ENCODE peak calls at places on chromosomes 4 and X, in five cellular contexts. H, M, P, C and W are unnamed samples.

GRCh38 chrX:22397566-22397965 is 124.9 kb downstream of the CBLL2 start:
- DNase-seq in P (no peak), H (no peak), C (no peak), M (no peak), W (no peak)

GRCh38 chr4:2565533-2565932 is 29.1 kb downstream of the FAM193A start:
- DNase-seq in C (no peak), P (no peak), M (no peak), H (no peak), W (no peak)

GRCh38 chrX:14697453-14697852 is 168.1 kb downstream of the GLRA2 start:
- DNase-seq in C (no peak), M (peak), P (no peak), H (peak), W (peak)

GRCh38 chr4:25608644-25609043 is 47.0 kb upstream of the SLC34A2 start:
- DNase-seq in H (no peak), M (no peak), P (no peak), C (no peak), W (no peak)

GRCh38 chr4:123096038-123096437 is 173.6 kb upstream of the NUDT6 start:
- DNase-seq in M (no peak), H (no peak), C (no peak), P (no peak), W (peak)

GRCh38 chr4:94536049-94536448 is 84.3 kb downstream of the PDLIM5 start:
- DNase-seq in P (no peak), C (no peak), H (no peak), M (no peak), W (no peak)

GRCh38 chrX:120562569-120562926 is 1.8 kb upstream of the CUL4B start:
- DNase-seq in M (no peak), P (no peak), H (no peak), C (no peak), W (no peak)

GRCh38 chr4:173415885-173416658 is 17.2 kb upstream of the SCRG1 start:
- DNase-seq in P (peak), H (no peak), M (peak), C (peak), W (peak)

GRCh38 chr4:151948351-151949016 is 187.7 kb upstream of the GATB start:
- DNase-seq in H (no peak), C (no peak), M (no peak), P (no peak), W (no peak)

GRCh38 chr4:742742-743311 is 37.2 kb downstream of the PCGF3 start:
- DNase-seq in P (peak), H (peak), C (peak), M (peak), W (peak)

GRCh38 chr4:111618908-111619307 is 526.3 kb upstream of the FAM241A start:
- DNase-seq in M (no peak), H (no peak), C (no peak), P (no peak), W (no peak)

GRCh38 chr4:30429813-30430466 is 290.2 kb upstream of the PCDH7 start:
- DNase-seq in P (no peak), H (no peak), C (no peak), M (no peak), W (no peak)

GRCh38 chr4:5100336-5100735 is 49.1 kb downstream of the STK32B start:
- DNase-seq in H (no peak), C (no peak), M (no peak), P (no peak), W (no peak)

GRCh38 chrX:109384569-109385174 is 97.2 kb downstream of the GUCY2F start:
- DNase-seq in H (no peak), P (no peak), M (no peak), C (no peak), W (no peak)

GRCh38 chr4:38860788-38861424 is 4.3 kb upstream of the TLR6 start:
- DNase-seq in H (peak), C (no peak), M (peak), P (peak), W (peak)

GRCh38 chr4:173410106-173410505 is 11.2 kb upstream of the SCRG1 start:
- DNase-seq in C (no peak), M (no peak), P (no peak), H (no peak), W (no peak)

DNA sequence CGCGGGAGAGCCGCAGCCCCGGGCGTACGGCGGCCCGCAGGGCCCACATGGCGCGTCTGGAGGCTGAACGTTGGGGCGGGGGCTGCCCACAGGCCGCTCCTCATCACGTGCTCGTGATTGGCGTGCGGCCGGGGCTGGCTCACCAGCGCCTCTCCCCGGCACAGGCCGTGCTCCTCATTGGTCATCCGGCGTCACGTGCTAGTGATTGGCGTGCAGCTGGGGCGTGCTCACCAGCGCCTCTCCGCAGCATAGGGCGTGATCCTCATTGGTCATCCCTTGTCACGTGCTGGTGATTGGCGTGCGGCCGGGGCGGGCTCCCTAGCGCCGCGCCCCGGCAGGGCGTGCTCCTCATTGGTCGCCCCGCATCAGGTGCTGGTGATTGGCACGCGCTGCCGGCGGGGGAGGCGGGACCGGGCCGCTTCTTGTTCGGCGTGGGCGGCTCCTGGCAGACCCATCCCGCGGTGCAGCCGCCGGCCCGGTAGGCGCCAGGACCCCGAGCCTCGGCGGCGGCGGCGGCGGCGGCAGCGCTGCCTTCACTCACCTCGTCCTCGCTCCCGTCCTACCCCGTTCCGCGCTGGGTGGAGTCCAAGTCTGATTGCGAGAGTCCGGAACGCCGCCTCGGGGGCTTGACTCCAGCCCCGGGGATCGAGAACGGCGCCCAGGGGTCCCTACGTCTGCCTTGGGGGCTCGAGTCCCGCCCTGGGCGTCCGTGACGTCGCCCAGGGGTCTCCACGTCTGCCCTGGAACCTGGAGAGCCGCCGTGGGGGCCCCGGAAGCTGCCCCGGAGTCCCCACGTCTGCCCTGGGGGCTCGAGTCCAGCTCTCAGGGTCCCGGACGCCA is at the start of gene GTPBP6:
- DNase-seq in C (peak), M (peak), H (peak), P (peak), W (peak)
- TF ChIP-seq POLR2AphosphoS5 in C (no peak), M (peak), H (peak), P (peak), W (peak)

GRCh38 chr4:186934255-186934654 is 210.6 kb upstream of the FAT1 start:
- DNase-seq in H (no peak), P (no peak), M (no peak), C (no peak), W (no peak)

GRCh38 chr4:186936496-186937375 is 213.1 kb upstream of the FAT1 start:
- DNase-seq in P (no peak), C (no peak), H (no peak), M (no peak), W (no peak)

GRCh38 chr4:186932631-186933150 is 209.0 kb upstream of the FAT1 start:
- DNase-seq in M (no peak), C (no peak), H (no peak), P (no peak), W (no peak)

GRCh38 chr4:186934841-186935443 is 211.3 kb upstream of the FAT1 start:
- DNase-seq in C (no peak), M (no peak), P (no peak), H (no peak), W (no peak)

GRCh38 chr4:186935881-186936280 is 212.2 kb upstream of the FAT1 start:
- DNase-seq in P (no peak), H (no peak), C (no peak), M (no peak), W (no peak)
- H3K27ac ChIP-seq in P (no peak), H (no peak), C (no peak), M (peak), W (no peak)

DNA sequence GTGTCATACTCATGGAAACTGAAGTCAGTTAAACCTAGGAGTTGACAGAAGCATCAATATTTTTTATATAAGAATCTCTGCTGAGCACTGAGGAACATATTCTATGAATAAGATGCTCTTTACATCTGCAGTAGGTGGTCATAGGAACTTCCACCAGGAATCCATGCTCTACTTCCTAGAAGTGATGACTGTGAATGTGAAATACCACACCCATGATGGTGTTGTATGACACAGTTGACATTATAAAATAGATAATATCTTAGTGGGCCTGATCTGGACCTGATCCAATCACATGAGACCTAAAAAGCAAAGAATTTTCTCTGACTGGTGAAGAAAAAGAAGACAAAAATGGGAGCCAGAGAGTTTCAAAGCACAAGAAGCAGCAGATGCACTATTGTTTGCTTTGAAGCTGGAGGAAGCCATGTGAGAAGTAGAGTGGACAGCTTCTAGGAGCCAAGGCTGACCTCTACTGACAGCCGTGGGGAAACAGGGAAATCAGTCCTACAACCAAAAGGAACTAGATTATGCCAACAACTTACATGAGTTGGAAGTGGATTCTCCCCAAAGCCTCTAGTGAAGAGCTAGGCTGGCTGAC is 68.6 kb upstream of the HS3ST1 start:
- DNase-seq in M (no peak), P (no peak), H (no peak), C (no peak), W (peak)
- TF ChIP-seq CTCF in M (no peak), P (no peak), H (no peak), C (no peak), W (peak)

GRCh38 chrX:123601437-123601836 is 131.4 kb downstream of the THOC2 start:
- DNase-seq in P (no peak), H (no peak), M (no peak), C (no peak), W (no peak)
- TF ChIP-seq POLR2AphosphoS5 in P (no peak), H (no peak), M (no peak), C (no peak), W (no peak)

DNA sequence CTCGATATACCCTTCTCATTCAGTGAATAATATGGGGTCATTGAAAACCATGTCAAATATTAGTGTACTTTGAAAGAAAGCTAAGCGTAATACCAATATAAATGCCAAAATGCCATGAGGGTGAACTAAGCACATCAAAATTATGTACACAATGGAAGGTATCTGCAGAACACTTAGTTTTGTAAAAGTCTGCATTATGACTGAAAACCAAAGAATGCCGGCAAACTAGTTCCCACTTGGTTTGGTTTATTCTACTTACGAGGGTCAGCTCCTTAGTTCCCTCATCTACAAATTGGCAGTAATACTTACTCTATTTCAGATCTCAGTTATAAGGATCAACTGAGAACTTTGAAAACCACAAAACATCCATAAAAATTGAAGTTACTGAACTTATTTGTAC is 27.3 kb downstream of the RPS6KA6 start:
- DNase-seq in C (no peak), H (no peak), P (no peak), M (no peak), W (no peak)
- H3K27ac ChIP-seq in C (no peak), H (no peak), P (no peak), M (no peak), W (no peak)

DNA sequence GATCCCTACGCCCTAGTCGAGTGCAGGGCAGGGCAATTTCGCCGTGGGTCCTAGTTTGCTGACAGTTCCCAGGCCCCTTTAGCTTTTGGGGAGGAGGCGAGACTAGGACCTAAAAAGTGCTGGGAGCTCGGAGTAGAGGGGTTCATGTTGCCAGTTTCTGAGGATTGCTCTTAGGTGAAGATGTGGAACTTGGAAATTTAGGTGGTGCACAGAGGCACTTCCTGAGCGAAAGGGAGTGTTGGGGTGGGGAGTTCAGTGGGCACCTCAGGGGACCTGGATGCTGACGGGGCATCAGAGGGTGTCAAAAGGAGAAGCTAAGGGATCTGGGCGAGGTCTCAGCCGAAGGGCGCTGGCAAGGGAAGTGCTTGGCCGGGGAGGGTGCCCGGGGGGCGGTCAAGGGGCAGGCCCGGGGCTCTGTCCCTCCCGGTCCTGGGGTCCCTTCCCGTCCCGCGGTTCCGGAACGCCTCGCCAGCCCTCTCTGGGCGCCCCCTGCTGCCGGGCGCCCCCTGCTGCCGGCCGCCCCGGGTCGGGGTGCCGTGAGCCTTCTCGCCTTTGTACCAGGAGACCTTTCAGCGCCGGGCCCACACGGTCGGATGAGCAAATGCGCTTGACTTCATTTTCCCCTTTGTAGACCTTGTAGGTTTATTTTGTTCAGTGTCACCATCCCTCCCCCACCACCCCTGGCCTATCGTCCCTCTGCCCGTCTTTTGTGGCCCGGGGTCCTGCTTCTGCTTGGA is 3.0 kb upstream of the PHOX2B start:
- DNase-seq in C (peak), H (peak), P (no peak), M (no peak), W (no peak)
- TF ChIP-seq CTCF in C (no peak), H (peak), P (no peak), M (no peak), W (no peak)

GRCh38 chr4:128821151-128821550 is 11.7 kb downstream of the JADE1 start:
- DNase-seq in M (no peak), H (no peak), C (no peak), P (no peak), W (no peak)

GRCh38 chr4:128825226-128825625 is 15.7 kb downstream of the JADE1 start:
- DNase-seq in H (no peak), P (no peak), M (no peak), C (no peak), W (no peak)

GRCh38 chr4:128820631-128821119 is 11.2 kb downstream of the JADE1 start:
- DNase-seq in M (no peak), H (no peak), C (no peak), P (no peak), W (no peak)

GRCh38 chr4:128819082-128819742 is 9.7 kb downstream of the JADE1 start:
- DNase-seq in M (no peak), H (no peak), P (no peak), C (no peak), W (no peak)

GRCh38 chr4:128823025-128823661 is 13.6 kb downstream of the JADE1 start:
- DNase-seq in P (no peak), H (no peak), M (no peak), C (no peak), W (no peak)
- TF ChIP-seq POLR2AphosphoS5 in P (no peak), H (no peak), M (peak), C (no peak), W (no peak)

GRCh38 chr4:88605744-88606143 is 13.5 kb downstream of the HERC3 start:
- DNase-seq in P (no peak), C (no peak), M (no peak), H (no peak), W (no peak)
- H3K27ac ChIP-seq in P (no peak), C (no peak), M (no peak), H (no peak), W (no peak)